ENCODE peak calls at places on chromosomes 16 and 17, in eight cellular contexts. S is cardiac muscle cell, N is uterus, R is astrocyte, X is cardiac fibroblast, Q is fibroblast of villous mesenchyme, C is gastrocnemius medialis, T is dorsolateral prefrontal cortex. I is an unnamed sample.

GRCh38 chr17:35254107-35254802 is 11.4 kb downstream of the SLFN5 start:
- DNase-seq in X (peak), T (no peak), N (peak), R (peak), S (peak), Q (peak), C (peak), I (peak)

GRCh38 chr16:18931756-18932155 is 5.5 kb upstream of the SMG1 start:
- DNase-seq in C (peak), T (no peak), R (no peak), S (no peak), N (no peak), Q (no peak), X (no peak), I (no peak)

GRCh38 chr16:85194528-85195270 is 82.4 kb upstream of the CIBAR2 start:
- DNase-seq in S (no peak), T (no peak), R (no peak), C (no peak), Q (no peak), N (no peak), X (no peak), I (no peak)

GRCh38 chr17:725746-726145 is 6.7 kb upstream of the TLCD3A start:
- DNase-seq in C (no peak), X (no peak), N (no peak), Q (no peak), S (no peak), R (no peak), T (no peak), I (no peak)

GRCh38 chr16:46573008-46573833 is 48.0 kb downstream of the SHCBP1 start:
- DNase-seq in S (no peak), R (peak), N (no peak), C (no peak), X (peak), Q (peak), T (no peak), I (no peak)

GRCh38 chr17:17613708-17614114 is 22.2 kb upstream of the PEMT start:
- DNase-seq in T (no peak), Q (peak), S (peak), R (peak), N (peak), X (peak), C (peak), I (peak)

GRCh38 chr17:46877466-46877865 is 26.1 kb downstream of the WNT9B start:
- DNase-seq in T (no peak), S (no peak), R (no peak), C (no peak), X (no peak), N (no peak), Q (no peak), I (no peak)

GRCh38 chr17:17305282-17305801 is 2.2 kb downstream of the NT5M start:
- DNase-seq in N (no peak), S (peak), Q (no peak), X (no peak), T (no peak), C (no peak), R (no peak), I (no peak)

GRCh38 chr16:67356372-67356771 is 29.8 kb downstream of the LRRC36 start:
- DNase-seq in T (no peak), R (no peak), Q (no peak), S (no peak), X (no peak), C (no peak), N (no peak), I (no peak)

GRCh38 chr16:88478115-88478514 is 25.0 kb downstream of the ZFPM1 start:
- DNase-seq in N (no peak), R (no peak), Q (no peak), C (no peak), T (no peak), X (no peak), S (no peak), I (no peak)

GRCh38 chr16:65123846-65124513 is 2.1 kb upstream of the CDH11 start:
- DNase-seq in C (no peak), T (no peak), Q (peak), S (no peak), R (no peak), X (no peak), N (peak), I (no peak)

GRCh38 chr17:55264273-55264639 is 504 bp upstream of the HLF start:
- DNase-seq in Q (no peak), S (no peak), C (no peak), R (no peak), N (no peak), T (no peak), X (no peak), I (no peak)

GRCh38 chr17:82399030-82399429 is 19.1 kb upstream of the HEXD start:
- DNase-seq in Q (peak), N (peak), S (no peak), R (peak), T (peak), C (peak), X (peak), I (no peak)

GRCh38 chr16:1206326-1206725 is 18.7 kb downstream of the TPSG1 start:
- DNase-seq in R (no peak), C (no peak), X (no peak), T (no peak), S (no peak), N (no peak), Q (no peak), I (no peak)

GRCh38 chr17:15236281-15237105 is 28.6 kb downstream of the PMP22 start:
- DNase-seq in Q (no peak), C (no peak), N (no peak), X (no peak), R (peak), S (no peak), T (no peak), I (no peak)

GRCh38 chr16:25501530-25502255 is 190.1 kb upstream of the HS3ST4 start:
- DNase-seq in Q (no peak), S (peak), N (no peak), T (no peak), C (no peak), X (no peak), R (no peak), I (no peak)

GRCh38 chr16:17194190-17194780 is 276.5 kb downstream of the XYLT1 start:
- DNase-seq in C (peak), N (peak), R (peak), Q (peak), T (peak), X (peak), S (peak), I (peak)
- TF ChIP-seq CTCF in C (peak), N (peak), R (peak), Q (peak), T (peak), X (peak), S (peak), I (peak)

DNA sequence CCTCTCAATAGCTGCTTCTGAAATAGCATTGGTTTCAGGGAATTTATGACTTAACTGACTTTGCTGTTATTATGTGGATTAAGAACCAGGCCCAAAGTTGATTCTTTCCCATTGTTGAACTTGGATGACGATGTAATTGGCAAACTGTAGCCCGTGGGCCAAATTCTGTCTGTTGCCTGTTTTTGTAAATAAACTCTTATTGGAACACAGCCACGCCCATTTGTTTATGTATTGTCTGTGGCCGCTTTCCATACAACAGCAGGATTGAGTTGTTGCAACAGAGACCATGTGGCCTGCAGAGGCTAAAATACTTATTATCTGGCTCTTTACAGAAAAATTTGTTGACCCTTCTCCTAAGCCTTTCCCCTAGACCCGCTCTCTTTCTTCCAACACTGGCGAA is 31.6 kb downstream of the NTN1 start:
- DNase-seq in S (no peak), Q (peak), C (no peak), R (no peak), X (no peak), N (no peak), T (no peak), I (no peak)
- TF ChIP-seq CTCF in S (no peak), Q (no peak), C (no peak), R (no peak), X (no peak), N (no peak), T (no peak), I (no peak)

GRCh38 chr17:58184986-58185761 is 7.4 kb upstream of the EPX start:
- DNase-seq in C (no peak), T (no peak), N (no peak), X (no peak), Q (no peak), R (no peak), S (no peak), I (no peak)
- TF ChIP-seq CTCF in C (no peak), T (no peak), N (no peak), X (no peak), Q (no peak), R (no peak), S (no peak), I (no peak)

GRCh38 chr16:73217654-73218053 is 169.7 kb upstream of the ZFHX3 start:
- DNase-seq in R (no peak), S (no peak), T (no peak), N (no peak), C (no peak), Q (no peak), X (no peak), I (no peak)
- TF ChIP-seq CTCF in R (peak), S (peak), T (no peak), N (no peak), C (no peak), Q (peak), X (no peak), I (peak)

GRCh38 chr16:27859020-27859419 is 204.5 kb downstream of the GSG1L start:
- DNase-seq in R (no peak), N (no peak), X (no peak), T (no peak), C (no peak), S (no peak), Q (no peak), I (no peak)
- TF ChIP-seq CTCF in R (no peak), N (no peak), X (no peak), T (no peak), C (no peak), S (peak), Q (no peak), I (no peak)

DNA sequence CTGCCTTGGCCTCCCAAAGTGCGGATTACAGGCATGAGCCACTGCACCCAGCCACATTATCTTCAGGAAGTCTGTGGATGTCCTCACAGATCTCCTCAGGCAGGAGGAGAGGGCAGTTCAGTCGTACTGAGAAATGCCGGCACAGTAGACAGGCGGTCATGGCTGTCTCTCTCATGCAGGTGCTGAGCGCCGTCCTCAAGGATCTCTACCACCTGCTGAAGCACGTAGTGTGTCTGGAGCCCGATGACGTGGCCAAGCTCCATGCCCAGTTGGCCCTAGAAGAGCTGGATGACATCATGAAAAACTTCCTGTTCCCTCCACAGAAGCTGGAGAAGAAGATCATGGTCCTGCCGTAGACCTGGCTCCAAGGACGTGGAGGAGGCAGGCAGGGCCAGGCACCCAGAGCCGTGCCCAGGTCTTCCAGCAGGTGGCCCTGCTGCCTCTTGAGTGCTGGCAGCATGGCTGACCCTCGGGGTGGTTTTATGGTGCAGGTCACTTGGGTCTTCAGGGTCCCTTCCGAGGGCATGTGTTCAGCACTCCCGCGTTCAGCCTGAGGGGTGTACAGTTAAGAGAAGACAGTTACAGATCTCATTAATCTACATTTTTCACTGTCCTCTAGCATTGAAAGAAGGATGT is 22.0 kb upstream of the HAS3 start:
- DNase-seq in N (no peak), Q (no peak), C (no peak), T (no peak), R (no peak), X (no peak), S (no peak), I (no peak)
- TF ChIP-seq CTCF in N (no peak), Q (no peak), C (no peak), T (no peak), R (no peak), X (no peak), S (peak), I (no peak)